ENCODE peak calls at places on chromosome X, in seven cellular contexts. W is stomach, D is endothelial cell of umbilical vein, P is sigmoid colon, Q is K562, N is transverse colon, Z is suprapubic skin. X is an unnamed sample.

GRCh38 chrX:37796805-37797204 is 16.9 kb downstream of the CYBB start:
- DNase-seq in W (no peak), D (no peak), P (no peak), Q (no peak), N (peak; percentile 15), Z (no peak), X (no peak)

GRCh38 chrX:53031380-53031779 is 17.2 kb upstream of the GPR173 start:
- DNase-seq in W (no peak), D (no peak), P (no peak), Q (no peak), N (no peak), Z (no peak), X (no peak)

GRCh38 chrX:110415440-110416167 is 57.0 kb downstream of the RTL9 start:
- DNase-seq in W (no peak), D (no peak), P (no peak), Q (no peak), N (no peak), Z (no peak), X (no peak)

GRCh38 chrX:2360731-2361130 is 140.0 kb downstream of the DHRSX start:
- DNase-seq in W (no peak), D (peak; percentile 38), P (no peak), Q (peak; percentile 36), N (no peak), Z (no peak), X (no peak)

GRCh38 chrX:150643271-150643670 is 49.9 kb upstream of the MTMR1 start:
- DNase-seq in W (no peak), D (peak; percentile 5), P (no peak), Q (no peak), N (no peak), Z (no peak), X (no peak)

GRCh38 chrX:42678133-42678532 is 99.8 kb downstream of the PPP1R2C start:
- DNase-seq in W (peak; percentile 46), D (peak; percentile 3), P (no peak), Q (no peak), N (no peak), Z (no peak), X (no peak)

GRCh38 chrX:16628954-16629595 is 20.9 kb upstream of the S100G start:
- DNase-seq in W (no peak), D (no peak), P (no peak), Q (peak; percentile 55), N (no peak), Z (no peak), X (no peak)

GRCh38 chrX:104435249-104435648 is 130.8 kb upstream of the IL1RAPL2 start:
- DNase-seq in W (no peak), D (no peak), P (no peak), Q (no peak), N (no peak), Z (no peak), X (no peak)

GRCh38 chrX:391717-392691 is 5.3 kb upstream of the PPP2R3B start:
- DNase-seq in W (no peak), D (no peak), P (no peak), Q (no peak), N (no peak), Z (no peak), X (no peak)

GRCh38 chrX:25523574-25523973 is 507.8 kb upstream of the ARX start:
- DNase-seq in W (no peak), D (peak; percentile 82), P (no peak), Q (no peak), N (no peak), Z (no peak), X (no peak)

GRCh38 chrX:42442745-42443144 is 335.2 kb downstream of the PPP1R2C start:
- DNase-seq in W (no peak), D (no peak), P (no peak), Q (no peak), N (no peak), Z (no peak), X (no peak)

GRCh38 chrX:103678199-103678993 is 8.1 kb downstream of the MORF4L2 start:
- DNase-seq in W (no peak), D (no peak), P (no peak), Q (no peak), N (no peak), Z (no peak), X (no peak)

GRCh38 chrX:150587585-150588503 is 19.4 kb downstream of the MTM1 start:
- DNase-seq in W (no peak), D (peak; percentile 35), P (no peak), Q (peak; percentile 34), N (no peak), Z (no peak), X (no peak)

GRCh38 chrX:31443654-31444053 is 371.8 kb upstream of the FTHL17 start:
- DNase-seq in W (no peak), D (no peak), P (no peak), Q (no peak), N (no peak), Z (no peak), X (no peak)

GRCh38 chrX:143781103-143781502 is 60.6 kb upstream of the SPANXN2 start:
- DNase-seq in W (no peak), D (no peak), P (no peak), Q (no peak), N (no peak), Z (no peak), X (no peak)

GRCh38 chrX:25544641-25545040 is 528.9 kb upstream of the ARX start:
- DNase-seq in W (no peak), D (no peak), P (no peak), Q (no peak), N (no peak), Z (no peak), X (no peak)

GRCh38 chrX:49155243-49155899 is 7.2 kb upstream of the MAGIX start:
- DNase-seq in W (peak; percentile 55), D (peak; percentile 59), P (peak; percentile 83), Q (peak; percentile 79), N (peak; percentile 73), Z (no peak), X (no peak)

GRCh38 chrX:130702867-130703707 is 199.9 kb downstream of the ENOX2 start:
- DNase-seq in W (no peak), D (peak; percentile 50), P (no peak), Q (no peak), N (no peak), Z (no peak), X (no peak)

GRCh38 chrX:32868524-32868895 is 342.8 kb downstream of the DMD start:
- DNase-seq in W (no peak), D (no peak), P (no peak), Q (no peak), N (no peak), Z (no peak), X (no peak)

GRCh38 chrX:136574548-136574947 is 42.5 kb downstream of the VGLL1 start:
- DNase-seq in W (no peak), D (no peak), P (no peak), Q (no peak), N (no peak), Z (no peak), X (no peak)

GRCh38 chrX:45266456-45266855 is 65.8 kb upstream of the DIPK2B start:
- DNase-seq in W (no peak), D (peak; percentile 24), P (no peak), Q (no peak), N (no peak), Z (no peak), X (no peak)

GRCh38 chrX:53421125-53421524 is 1.3 kb downstream of the SMC1A start:
- DNase-seq in W (no peak), D (no peak), P (no peak), Q (no peak), N (no peak), Z (no peak), X (no peak)

GRCh38 chrX:17390325-17390992 is 15.5 kb downstream of the NHS start:
- DNase-seq in W (no peak), D (no peak), P (no peak), Q (no peak), N (no peak), Z (no peak), X (no peak)

GRCh38 chrX:24426340-24426913 is 38.7 kb upstream of the PDK3 start:
- DNase-seq in W (no peak), D (peak; percentile 3), P (no peak), Q (peak; percentile 16), N (no peak), Z (no peak), X (peak; percentile 38)
- H3K27ac ChIP-seq in W (no peak overlapping the region), D (no peak overlapping the region), P (peak overlapping the region; percentile 77), Q (no peak overlapping the region), N (peak overlapping the region; percentile 72), Z (peak overlapping the region; percentile 60), X (peak overlapping the region; percentile 46)

GRCh38 chrX:64975989-64976672 is at the start of gene ZC4H2:
- DNase-seq in W (peak; percentile 75), D (peak; percentile 81), P (peak; percentile 85), Q (peak; percentile 23), N (peak; percentile 80), Z (peak; percentile 73), X (peak; percentile 50)
- TF ChIP-seq POLR2AphosphoS5 in W (no peak), D (no peak), P (peak; percentile 29), Q (no peak), N (no peak), Z (no peak), X (no peak)

GRCh38 chrX:50204364-50204899 is at the start of gene CCNB3:
- DNase-seq in W (peak; percentile 74), D (peak; percentile 75), P (peak; percentile 81), Q (peak; percentile 71), N (peak; percentile 77), Z (peak; percentile 75), X (peak; percentile 56)
- TF ChIP-seq POLR2A in W (no peak), D (no peak), P (no peak), Q (no peak), N (peak; percentile 41), Z (no peak), X (no peak)

DNA sequence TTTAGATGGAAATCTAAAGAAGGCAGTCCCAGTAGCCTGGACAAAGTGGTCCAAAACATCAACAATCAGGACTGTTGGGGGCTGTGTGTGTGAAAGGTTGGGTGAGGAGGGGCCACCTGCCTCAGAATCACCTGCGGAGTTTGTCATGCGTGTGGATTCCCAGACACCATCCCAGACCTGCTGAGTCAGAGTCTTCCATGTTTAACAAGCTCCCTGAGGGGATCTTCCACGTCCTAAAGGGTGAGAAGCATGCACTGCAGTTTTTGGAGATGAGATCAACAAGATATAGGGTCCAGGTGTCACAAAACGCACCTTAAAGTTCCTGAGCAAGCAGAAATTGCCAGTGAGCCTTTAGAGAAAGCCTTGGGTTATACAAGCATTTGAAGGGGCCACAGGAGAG is 207.0 kb upstream of the FAM9B start:
- DNase-seq in W (no peak), D (no peak), P (no peak), Q (no peak), N (no peak), Z (no peak), X (no peak)
- H3K27ac ChIP-seq in W (no peak overlapping the region), D (no peak overlapping the region), P (no peak overlapping the region), Q (no peak overlapping the region), N (no peak overlapping the region), Z (no peak overlapping the region), X (no peak overlapping the region)

GRCh38 chrX:139924696-139925094 is 8.2 kb downstream of the ATP11C start:
- DNase-seq in W (no peak), D (peak; percentile 89), P (no peak), Q (no peak), N (no peak), Z (no peak), X (no peak)
- TF ChIP-seq POLR2AphosphoS5 in W (no peak), D (no peak), P (peak; percentile 24), Q (no peak), N (no peak), Z (no peak), X (no peak)

X was measured in breast epithelium.